ENCODE peak calls at places on chromosomes 11 and 22, in eight cellular contexts. One of them, this sample, is unnamed.

GRCh38 chr11:132402056-132402684 is 1031.8 kb downstream of the NTM start:
- DNase-seq in SK-N-SH: peak; percentile 69
- DNase-seq in psoas muscle: no peak
- DNase-seq in ovary: no peak
- DNase-seq in transverse colon: peak; percentile 19
- DNase-seq in left lung: no peak
- DNase-seq in IMR-90: peak; percentile 51
- DNase-seq in mammary epithelial cell: peak; percentile 39
- DNase-seq in this sample: peak; percentile 14

GRCh38 chr11:62556872-62557631 is 10.4 kb upstream of the AHNAK start:
- DNase-seq in SK-N-SH: no peak
- DNase-seq in psoas muscle: no peak
- DNase-seq in ovary: no peak
- DNase-seq in transverse colon: peak; percentile 58
- DNase-seq in left lung: peak; percentile 11
- DNase-seq in IMR-90: peak; percentile 11
- DNase-seq in mammary epithelial cell: no peak
- DNase-seq in this sample: peak; percentile 79

GRCh38 chr11:122642472-122642922 is 13.0 kb upstream of the UBASH3B start:
- DNase-seq in SK-N-SH: no peak
- DNase-seq in psoas muscle: no peak
- DNase-seq in ovary: no peak
- DNase-seq in transverse colon: no peak
- DNase-seq in left lung: no peak
- DNase-seq in IMR-90: peak; percentile 95
- DNase-seq in mammary epithelial cell: peak; percentile 80
- DNase-seq in this sample: no peak

GRCh38 chr22:43774318-43774717 is 37.8 kb downstream of the EFCAB6 start:
- DNase-seq in SK-N-SH: no peak
- DNase-seq in psoas muscle: no peak
- DNase-seq in ovary: no peak
- DNase-seq in transverse colon: no peak
- DNase-seq in left lung: no peak
- DNase-seq in IMR-90: no peak
- DNase-seq in mammary epithelial cell: no peak
- DNase-seq in this sample: no peak

GRCh38 chr11:30568933-30569332 is 17.2 kb downstream of the MPPED2 start:
- DNase-seq in SK-N-SH: no peak
- DNase-seq in psoas muscle: no peak
- DNase-seq in ovary: no peak
- DNase-seq in transverse colon: no peak
- DNase-seq in left lung: no peak
- DNase-seq in IMR-90: no peak
- DNase-seq in mammary epithelial cell: no peak
- DNase-seq in this sample: no peak

GRCh38 chr22:50260434-50260800 is 1.1 kb downstream of the MAPK12 start:
- DNase-seq in SK-N-SH: no peak
- DNase-seq in psoas muscle: no peak
- DNase-seq in ovary: no peak
- DNase-seq in transverse colon: no peak
- DNase-seq in left lung: no peak
- DNase-seq in IMR-90: no peak
- DNase-seq in mammary epithelial cell: no peak
- DNase-seq in this sample: no peak

GRCh38 chr11:62071408-62071807 is 52.4 kb upstream of the INCENP start:
- DNase-seq in SK-N-SH: no peak
- DNase-seq in psoas muscle: no peak
- DNase-seq in ovary: no peak
- DNase-seq in transverse colon: no peak
- DNase-seq in left lung: no peak
- DNase-seq in IMR-90: peak; percentile 22
- DNase-seq in mammary epithelial cell: no peak
- DNase-seq in this sample: no peak

GRCh38 chr11:2806351-2807058 is 79.1 kb downstream of the CDKN1C start:
- DNase-seq in SK-N-SH: no peak
- DNase-seq in psoas muscle: peak; percentile 12
- DNase-seq in ovary: peak; percentile 52
- DNase-seq in transverse colon: peak; percentile 7
- DNase-seq in left lung: peak; percentile 61
- DNase-seq in IMR-90: no peak
- DNase-seq in mammary epithelial cell: no peak
- DNase-seq in this sample: no peak

GRCh38 chr11:44531116-44531504 is 34.4 kb upstream of the CD82 start:
- DNase-seq in SK-N-SH: no peak
- DNase-seq in psoas muscle: no peak
- DNase-seq in ovary: no peak
- DNase-seq in transverse colon: no peak
- DNase-seq in left lung: no peak
- DNase-seq in IMR-90: no peak
- DNase-seq in mammary epithelial cell: no peak
- DNase-seq in this sample: no peak

GRCh38 chr22:20972014-20972797 is 5.2 kb downstream of the AIFM3 start:
- DNase-seq in SK-N-SH: no peak
- DNase-seq in psoas muscle: no peak
- DNase-seq in ovary: no peak
- DNase-seq in transverse colon: no peak
- DNase-seq in left lung: peak; percentile 15
- DNase-seq in IMR-90: no peak
- DNase-seq in mammary epithelial cell: no peak
- DNase-seq in this sample: no peak

GRCh38 chr11:59560290-59560701 is 49.0 kb downstream of the OR4D9 start:
- DNase-seq in SK-N-SH: peak; percentile 64
- DNase-seq in psoas muscle: no peak
- DNase-seq in ovary: peak; percentile 64
- DNase-seq in transverse colon: peak; percentile 69
- DNase-seq in left lung: no peak
- DNase-seq in IMR-90: peak; percentile 70
- DNase-seq in mammary epithelial cell: peak; percentile 82
- DNase-seq in this sample: peak; percentile 82

GRCh38 chr22:47069270-47069669 is 306.8 kb downstream of the TBC1D22A start:
- DNase-seq in SK-N-SH: no peak
- DNase-seq in psoas muscle: no peak
- DNase-seq in ovary: peak; percentile 12
- DNase-seq in transverse colon: peak; percentile 1
- DNase-seq in left lung: no peak
- DNase-seq in IMR-90: no peak
- DNase-seq in mammary epithelial cell: no peak
- DNase-seq in this sample: no peak

DNA sequence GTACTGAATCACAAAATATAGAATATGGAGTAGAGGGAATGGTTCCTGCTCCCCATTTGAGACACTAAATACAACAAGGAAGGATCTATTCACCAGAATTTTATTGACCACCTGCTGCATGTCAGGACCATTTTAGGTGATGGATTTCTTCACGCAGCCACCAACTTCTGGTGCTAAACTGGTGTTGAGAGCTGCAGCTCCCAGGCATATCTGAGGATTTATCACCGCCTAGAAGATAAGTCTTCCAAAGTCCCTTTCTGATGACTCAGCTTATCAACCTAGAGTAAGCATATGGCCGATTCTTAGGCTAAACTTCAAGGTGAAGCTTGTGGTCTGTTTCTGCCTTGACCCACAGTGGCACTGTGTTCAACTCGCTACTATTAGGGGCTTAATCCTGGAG is 6.7 kb downstream of the DDI1 start:
- DNase-seq in SK-N-SH: no peak
- DNase-seq in psoas muscle: no peak
- DNase-seq in ovary: no peak
- DNase-seq in transverse colon: no peak
- DNase-seq in left lung: no peak
- DNase-seq in IMR-90: peak; percentile 17
- DNase-seq in mammary epithelial cell: no peak
- DNase-seq in this sample: no peak
- H3K4me3 ChIP-seq in SK-N-SH: no peak overlapping the region
- H3K4me3 ChIP-seq in psoas muscle: no peak overlapping the region
- H3K4me3 ChIP-seq in ovary: no peak overlapping the region
- H3K4me3 ChIP-seq in transverse colon: no peak overlapping the region
- H3K4me3 ChIP-seq in left lung: no peak overlapping the region
- H3K4me3 ChIP-seq in IMR-90: no peak overlapping the region
- H3K4me3 ChIP-seq in mammary epithelial cell: no peak overlapping the region
- H3K4me3 ChIP-seq in this sample: no peak overlapping the region

GRCh38 chr22:29936186-29936585 is 53.2 kb downstream of the MTMR3 start:
- DNase-seq in SK-N-SH: no peak
- DNase-seq in psoas muscle: no peak
- DNase-seq in ovary: no peak
- DNase-seq in transverse colon: no peak
- DNase-seq in left lung: no peak
- DNase-seq in IMR-90: no peak
- DNase-seq in mammary epithelial cell: no peak
- DNase-seq in this sample: no peak
- H3K4me1 ChIP-seq in SK-N-SH: no peaks in the 10 kb centered on the region
- H3K4me1 ChIP-seq in psoas muscle: peaks cover 47% of the 10 kb centered on the region
- H3K4me1 ChIP-seq in ovary: peaks cover 4% of the 10 kb centered on the region
- H3K4me1 ChIP-seq in transverse colon: peaks cover 8% of the 10 kb centered on the region
- H3K4me1 ChIP-seq in left lung: peaks cover 35% of the 10 kb centered on the region
- H3K4me1 ChIP-seq in IMR-90: no peaks in the 10 kb centered on the region
- H3K4me1 ChIP-seq in mammary epithelial cell: no peaks in the 10 kb centered on the region
- H3K4me1 ChIP-seq in this sample: no peaks in the 10 kb centered on the region

DNA sequence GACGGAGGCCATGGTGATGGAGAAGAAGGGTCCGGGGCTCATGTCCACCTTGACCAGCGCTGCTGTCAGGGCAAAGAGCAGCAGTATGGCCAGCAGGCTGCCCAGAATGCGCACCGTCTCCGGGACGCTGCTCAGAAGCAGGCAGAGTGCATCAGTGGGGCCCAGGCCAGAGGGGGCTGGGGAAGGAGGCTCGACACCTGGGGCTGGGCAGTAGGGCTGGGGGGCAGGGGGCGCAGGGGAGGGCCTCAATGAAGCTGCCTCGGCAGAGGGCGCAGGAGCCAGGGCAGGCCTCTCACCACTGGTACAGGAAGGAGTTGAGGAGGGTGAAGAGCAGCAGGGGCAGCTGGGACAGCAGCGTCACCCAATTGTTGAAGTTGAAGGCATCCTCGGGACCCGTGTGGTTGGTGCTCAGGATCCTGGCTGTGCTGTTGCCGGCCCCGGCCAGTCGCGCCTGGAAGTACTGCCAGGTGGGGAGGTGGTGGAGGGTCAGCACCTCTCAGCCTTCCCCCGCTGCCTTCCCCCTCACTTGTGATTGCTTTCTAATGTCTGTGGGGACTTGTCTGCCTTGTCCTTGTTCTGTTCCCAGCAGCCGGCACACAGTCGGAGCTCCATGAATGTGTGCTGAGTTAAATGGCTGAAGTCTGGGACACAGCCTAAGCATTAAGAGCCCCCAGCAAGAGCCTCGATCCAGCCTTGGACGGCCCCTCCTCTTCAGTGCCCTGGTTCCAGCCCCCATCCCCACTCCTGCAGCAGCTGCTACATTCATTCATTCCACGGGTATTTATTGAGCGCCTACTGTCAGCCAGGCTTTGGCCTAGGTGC is 2.3 kb downstream of the SLC29A2 start:
- DNase-seq in SK-N-SH: no peak
- DNase-seq in psoas muscle: no peak
- DNase-seq in ovary: peak; percentile 30
- DNase-seq in transverse colon: no peak
- DNase-seq in left lung: peak; percentile 65
- DNase-seq in IMR-90: no peak
- DNase-seq in mammary epithelial cell: no peak
- DNase-seq in this sample: no peak
- H3K4me3 ChIP-seq in SK-N-SH: no peak overlapping the region
- H3K4me3 ChIP-seq in psoas muscle: peak overlapping the region; percentile 91
- H3K4me3 ChIP-seq in ovary: no peak overlapping the region
- H3K4me3 ChIP-seq in transverse colon: no peak overlapping the region
- H3K4me3 ChIP-seq in left lung: no peak overlapping the region
- H3K4me3 ChIP-seq in IMR-90: no peak overlapping the region
- H3K4me3 ChIP-seq in mammary epithelial cell: no peak overlapping the region
- H3K4me3 ChIP-seq in this sample: no peak overlapping the region

GRCh38 chr22:19961868-19962245 is 20.2 kb upstream of the TXNRD2 start:
- DNase-seq in SK-N-SH: no peak
- DNase-seq in psoas muscle: no peak
- DNase-seq in ovary: no peak
- DNase-seq in transverse colon: no peak
- DNase-seq in left lung: peak; percentile 42
- DNase-seq in IMR-90: no peak
- DNase-seq in mammary epithelial cell: no peak
- DNase-seq in this sample: no peak
- H3K4me1 ChIP-seq in SK-N-SH: peaks cover 14% of the 10 kb centered on the region
- H3K4me1 ChIP-seq in psoas muscle: peaks cover 24% of the 10 kb centered on the region
- H3K4me1 ChIP-seq in ovary: peaks cover 7% of the 10 kb centered on the region
- H3K4me1 ChIP-seq in transverse colon: peaks cover 31% of the 10 kb centered on the region
- H3K4me1 ChIP-seq in left lung: peaks cover 32% of the 10 kb centered on the region
- H3K4me1 ChIP-seq in IMR-90: peaks cover 25% of the 10 kb centered on the region
- H3K4me1 ChIP-seq in mammary epithelial cell: peaks cover 50% of the 10 kb centered on the region
- H3K4me1 ChIP-seq in this sample: no peaks in the 10 kb centered on the region

GRCh38 chr11:114319716-114320328 is 23.6 kb downstream of the NNMT start:
- DNase-seq in SK-N-SH: no peak
- DNase-seq in psoas muscle: no peak
- DNase-seq in ovary: no peak
- DNase-seq in transverse colon: no peak
- DNase-seq in left lung: no peak
- DNase-seq in IMR-90: no peak
- DNase-seq in mammary epithelial cell: no peak
- DNase-seq in this sample: no peak
- H3K4me3 ChIP-seq in SK-N-SH: no peak overlapping the region
- H3K4me3 ChIP-seq in psoas muscle: peak overlapping the region; percentile 36
- H3K4me3 ChIP-seq in ovary: no peak overlapping the region
- H3K4me3 ChIP-seq in transverse colon: no peak overlapping the region
- H3K4me3 ChIP-seq in left lung: no peak overlapping the region
- H3K4me3 ChIP-seq in IMR-90: no peak overlapping the region
- H3K4me3 ChIP-seq in mammary epithelial cell: no peak overlapping the region
- H3K4me3 ChIP-seq in this sample: peak overlapping the region; percentile 7

GRCh38 chr11:46357483-46357936 is 10.2 kb downstream of the DGKZ start:
- DNase-seq in SK-N-SH: no peak
- DNase-seq in psoas muscle: no peak
- DNase-seq in ovary: no peak
- DNase-seq in transverse colon: peak; percentile 40
- DNase-seq in left lung: peak; percentile 80
- DNase-seq in IMR-90: no peak
- DNase-seq in mammary epithelial cell: peak; percentile 94
- DNase-seq in this sample: no peak
- H3K4me1 ChIP-seq in SK-N-SH: peaks cover 18% of the 10 kb centered on the region
- H3K4me1 ChIP-seq in psoas muscle: peaks cover 16% of the 10 kb centered on the region
- H3K4me1 ChIP-seq in ovary: peaks cover 13% of the 10 kb centered on the region
- H3K4me1 ChIP-seq in transverse colon: peaks cover 17% of the 10 kb centered on the region
- H3K4me1 ChIP-seq in left lung: peaks cover 92% of the 10 kb centered on the region
- H3K4me1 ChIP-seq in IMR-90: peaks cover 30% of the 10 kb centered on the region
- H3K4me1 ChIP-seq in mammary epithelial cell: peaks cover 60% of the 10 kb centered on the region
- H3K4me1 ChIP-seq in this sample: peaks cover 75% of the 10 kb centered on the region

This sample was measured in CD4-positive, CD25-positive, alpha-beta regulatory T cell.